ENCODE peak calls at places on chromosomes 16 and 17, in seven cellular contexts. One of them, this sample, is unnamed.

GRCh38 chr16:13453938-13454553 is 465.9 kb upstream of the ERCC4 start:
- DNase-seq in dorsolateral prefrontal cortex: peak; percentile 48
- DNase-seq in skeletal muscle cell: no peak
- DNase-seq in PC-3: peak; percentile 31
- DNase-seq in HAP-1: no peak
- DNase-seq in bronchial epithelial cell: peak; percentile 13
- DNase-seq in CD8-positive, alpha-beta T cell: no peak
- DNase-seq in this sample: peak; percentile 40

GRCh38 chr16:17887963-17888362 is 417.2 kb upstream of the XYLT1 start:
- DNase-seq in dorsolateral prefrontal cortex: no peak
- DNase-seq in skeletal muscle cell: no peak
- DNase-seq in PC-3: no peak
- DNase-seq in HAP-1: no peak
- DNase-seq in bronchial epithelial cell: no peak
- DNase-seq in CD8-positive, alpha-beta T cell: no peak
- DNase-seq in this sample: no peak

GRCh38 chr17:62587554-62587953 is 39.9 kb upstream of the MRC2 start:
- DNase-seq in dorsolateral prefrontal cortex: no peak
- DNase-seq in skeletal muscle cell: no peak
- DNase-seq in PC-3: no peak
- DNase-seq in HAP-1: no peak
- DNase-seq in bronchial epithelial cell: no peak
- DNase-seq in CD8-positive, alpha-beta T cell: no peak
- DNase-seq in this sample: no peak

GRCh38 chr16:64406661-64407267 is 715.1 kb downstream of the CDH11 start:
- DNase-seq in dorsolateral prefrontal cortex: no peak
- DNase-seq in skeletal muscle cell: no peak
- DNase-seq in PC-3: no peak
- DNase-seq in HAP-1: no peak
- DNase-seq in bronchial epithelial cell: no peak
- DNase-seq in CD8-positive, alpha-beta T cell: no peak
- DNase-seq in this sample: no peak

GRCh38 chr17:17304521-17304985 is 1.4 kb downstream of the NT5M start:
- DNase-seq in dorsolateral prefrontal cortex: no peak
- DNase-seq in skeletal muscle cell: no peak
- DNase-seq in PC-3: no peak
- DNase-seq in HAP-1: no peak
- DNase-seq in bronchial epithelial cell: no peak
- DNase-seq in CD8-positive, alpha-beta T cell: no peak
- DNase-seq in this sample: peak; percentile 44

GRCh38 chr16:87470332-87470731 is 22.5 kb downstream of the ZCCHC14 start:
- DNase-seq in dorsolateral prefrontal cortex: no peak
- DNase-seq in skeletal muscle cell: no peak
- DNase-seq in PC-3: no peak
- DNase-seq in HAP-1: no peak
- DNase-seq in bronchial epithelial cell: no peak
- DNase-seq in CD8-positive, alpha-beta T cell: no peak
- DNase-seq in this sample: no peak

GRCh38 chr16:81699596-81699995 is 79.5 kb upstream of the PLCG2 start:
- DNase-seq in dorsolateral prefrontal cortex: no peak
- DNase-seq in skeletal muscle cell: no peak
- DNase-seq in PC-3: no peak
- DNase-seq in HAP-1: no peak
- DNase-seq in bronchial epithelial cell: no peak
- DNase-seq in CD8-positive, alpha-beta T cell: no peak
- DNase-seq in this sample: no peak

GRCh38 chr17:82354804-82355308 is 4.2 kb upstream of the TEX19 start:
- DNase-seq in dorsolateral prefrontal cortex: no peak
- DNase-seq in skeletal muscle cell: no peak
- DNase-seq in PC-3: no peak
- DNase-seq in HAP-1: no peak
- DNase-seq in bronchial epithelial cell: no peak
- DNase-seq in CD8-positive, alpha-beta T cell: no peak
- DNase-seq in this sample: no peak

GRCh38 chr17:69960755-69961154 is 114.3 kb upstream of the KCNJ16 start:
- DNase-seq in dorsolateral prefrontal cortex: peak; percentile 38
- DNase-seq in skeletal muscle cell: no peak
- DNase-seq in PC-3: no peak
- DNase-seq in HAP-1: no peak
- DNase-seq in bronchial epithelial cell: no peak
- DNase-seq in CD8-positive, alpha-beta T cell: no peak
- DNase-seq in this sample: no peak

GRCh38 chr17:17300624-17301568 is 2.3 kb upstream of the NT5M start:
- DNase-seq in dorsolateral prefrontal cortex: no peak
- DNase-seq in skeletal muscle cell: no peak
- DNase-seq in PC-3: no peak
- DNase-seq in HAP-1: peak; percentile 63
- DNase-seq in bronchial epithelial cell: peak; percentile 35
- DNase-seq in CD8-positive, alpha-beta T cell: no peak
- DNase-seq in this sample: no peak

GRCh38 chr17:73007447-73007846 is 85.0 kb downstream of the SLC39A11 start:
- DNase-seq in dorsolateral prefrontal cortex: no peak
- DNase-seq in skeletal muscle cell: no peak
- DNase-seq in PC-3: no peak
- DNase-seq in HAP-1: no peak
- DNase-seq in bronchial epithelial cell: peak; percentile 30
- DNase-seq in CD8-positive, alpha-beta T cell: no peak
- DNase-seq in this sample: no peak

GRCh38 chr16:28532940-28533647 is 5.7 kb downstream of the NUPR1 start:
- DNase-seq in dorsolateral prefrontal cortex: no peak
- DNase-seq in skeletal muscle cell: no peak
- DNase-seq in PC-3: no peak
- DNase-seq in HAP-1: no peak
- DNase-seq in bronchial epithelial cell: no peak
- DNase-seq in CD8-positive, alpha-beta T cell: no peak
- DNase-seq in this sample: no peak

GRCh38 chr16:28537964-28538732 is 626 bp downstream of the NUPR1 start:
- DNase-seq in dorsolateral prefrontal cortex: no peak
- DNase-seq in skeletal muscle cell: no peak
- DNase-seq in PC-3: no peak
- DNase-seq in HAP-1: no peak
- DNase-seq in bronchial epithelial cell: no peak
- DNase-seq in CD8-positive, alpha-beta T cell: no peak
- DNase-seq in this sample: no peak

GRCh38 chr16:28534542-28535373 is 4.0 kb downstream of the NUPR1 start:
- DNase-seq in dorsolateral prefrontal cortex: no peak
- DNase-seq in skeletal muscle cell: peak; percentile 7
- DNase-seq in PC-3: no peak
- DNase-seq in HAP-1: no peak
- DNase-seq in bronchial epithelial cell: no peak
- DNase-seq in CD8-positive, alpha-beta T cell: no peak
- DNase-seq in this sample: no peak

GRCh38 chr16:28538733-28539596 is at the start of gene NUPR1:
- DNase-seq in dorsolateral prefrontal cortex: peak; percentile 45
- DNase-seq in skeletal muscle cell: peak; percentile 88
- DNase-seq in PC-3: peak; percentile 93
- DNase-seq in HAP-1: no peak
- DNase-seq in bronchial epithelial cell: peak; percentile 88
- DNase-seq in CD8-positive, alpha-beta T cell: no peak
- DNase-seq in this sample: no peak

GRCh38 chr16:28537076-28537475 is 1.7 kb downstream of the NUPR1 start:
- DNase-seq in dorsolateral prefrontal cortex: no peak
- DNase-seq in skeletal muscle cell: no peak
- DNase-seq in PC-3: no peak
- DNase-seq in HAP-1: no peak
- DNase-seq in bronchial epithelial cell: peak; percentile 95
- DNase-seq in CD8-positive, alpha-beta T cell: no peak
- DNase-seq in this sample: no peak
- H3K4me3 ChIP-seq in dorsolateral prefrontal cortex: peak overlapping the region; percentile 59
- H3K4me3 ChIP-seq in skeletal muscle cell: peak overlapping the region; percentile 50
- H3K4me3 ChIP-seq in PC-3: no peak overlapping the region
- H3K4me3 ChIP-seq in HAP-1: no peak overlapping the region
- H3K4me3 ChIP-seq in bronchial epithelial cell: peak overlapping the region; percentile 68
- H3K4me3 ChIP-seq in CD8-positive, alpha-beta T cell: no peak overlapping the region
- H3K4me3 ChIP-seq in this sample: no peak overlapping the region

GRCh38 chr16:2483160-2483559 is 8.2 kb downstream of the TBC1D24 start:
- DNase-seq in dorsolateral prefrontal cortex: no peak
- DNase-seq in skeletal muscle cell: no peak
- DNase-seq in PC-3: no peak
- DNase-seq in HAP-1: no peak
- DNase-seq in bronchial epithelial cell: no peak
- DNase-seq in CD8-positive, alpha-beta T cell: no peak
- DNase-seq in this sample: no peak
- H3K4me3 ChIP-seq in dorsolateral prefrontal cortex: peak overlapping the region; percentile 51
- H3K4me3 ChIP-seq in skeletal muscle cell: peak overlapping the region; percentile 7
- H3K4me3 ChIP-seq in PC-3: no peak overlapping the region
- H3K4me3 ChIP-seq in HAP-1: no peak overlapping the region
- H3K4me3 ChIP-seq in bronchial epithelial cell: no peak overlapping the region
- H3K4me3 ChIP-seq in CD8-positive, alpha-beta T cell: no peak overlapping the region
- H3K4me3 ChIP-seq in this sample: no peak overlapping the region

GRCh38 chr17:77843878-77844260 is 114.6 kb upstream of the TNRC6C start:
- DNase-seq in dorsolateral prefrontal cortex: no peak
- DNase-seq in skeletal muscle cell: no peak
- DNase-seq in PC-3: no peak
- DNase-seq in HAP-1: no peak
- DNase-seq in bronchial epithelial cell: peak; percentile 60
- DNase-seq in CD8-positive, alpha-beta T cell: no peak
- DNase-seq in this sample: no peak
- H3K4me3 ChIP-seq in dorsolateral prefrontal cortex: no peak overlapping the region
- H3K4me3 ChIP-seq in skeletal muscle cell: no peak overlapping the region
- H3K4me3 ChIP-seq in PC-3: no peak overlapping the region
- H3K4me3 ChIP-seq in HAP-1: no peak overlapping the region
- H3K4me3 ChIP-seq in bronchial epithelial cell: no peak overlapping the region
- H3K4me3 ChIP-seq in CD8-positive, alpha-beta T cell: peak overlapping the region; percentile 10
- H3K4me3 ChIP-seq in this sample: no peak overlapping the region

GRCh38 chr17:43983196-43983514 is 21.3 kb upstream of the NAGS start:
- DNase-seq in dorsolateral prefrontal cortex: no peak
- DNase-seq in skeletal muscle cell: no peak
- DNase-seq in PC-3: no peak
- DNase-seq in HAP-1: no peak
- DNase-seq in bronchial epithelial cell: no peak
- DNase-seq in CD8-positive, alpha-beta T cell: no peak
- DNase-seq in this sample: no peak

GRCh38 chr17:43986225-43986981 is 18.0 kb upstream of the NAGS start:
- DNase-seq in dorsolateral prefrontal cortex: no peak
- DNase-seq in skeletal muscle cell: no peak
- DNase-seq in PC-3: no peak
- DNase-seq in HAP-1: no peak
- DNase-seq in bronchial epithelial cell: no peak
- DNase-seq in CD8-positive, alpha-beta T cell: no peak
- DNase-seq in this sample: no peak

GRCh38 chr17:43982171-43982570 is 22.3 kb upstream of the NAGS start:
- DNase-seq in dorsolateral prefrontal cortex: no peak
- DNase-seq in skeletal muscle cell: no peak
- DNase-seq in PC-3: no peak
- DNase-seq in HAP-1: no peak
- DNase-seq in bronchial epithelial cell: no peak
- DNase-seq in CD8-positive, alpha-beta T cell: no peak
- DNase-seq in this sample: no peak

GRCh38 chr17:43984521-43984920 is 19.9 kb upstream of the NAGS start:
- DNase-seq in dorsolateral prefrontal cortex: no peak
- DNase-seq in skeletal muscle cell: no peak
- DNase-seq in PC-3: no peak
- DNase-seq in HAP-1: no peak
- DNase-seq in bronchial epithelial cell: no peak
- DNase-seq in CD8-positive, alpha-beta T cell: no peak
- DNase-seq in this sample: no peak

GRCh38 chr17:43983515-43984411 is 20.7 kb upstream of the NAGS start:
- DNase-seq in dorsolateral prefrontal cortex: no peak
- DNase-seq in skeletal muscle cell: no peak
- DNase-seq in PC-3: no peak
- DNase-seq in HAP-1: no peak
- DNase-seq in bronchial epithelial cell: no peak
- DNase-seq in CD8-positive, alpha-beta T cell: no peak
- DNase-seq in this sample: no peak
- H3K4me3 ChIP-seq in dorsolateral prefrontal cortex: peak overlapping the region; percentile 65
- H3K4me3 ChIP-seq in skeletal muscle cell: peak overlapping the region; percentile 55
- H3K4me3 ChIP-seq in PC-3: peak overlapping the region; percentile 40
- H3K4me3 ChIP-seq in HAP-1: peak overlapping the region; percentile 2
- H3K4me3 ChIP-seq in bronchial epithelial cell: peak overlapping the region; percentile 26
- H3K4me3 ChIP-seq in CD8-positive, alpha-beta T cell: peak overlapping the region; percentile 30
- H3K4me3 ChIP-seq in this sample: no peak overlapping the region

GRCh38 chr16:25854141-25854540 is 162.4 kb downstream of the HS3ST4 start:
- DNase-seq in dorsolateral prefrontal cortex: no peak
- DNase-seq in skeletal muscle cell: no peak
- DNase-seq in PC-3: no peak
- DNase-seq in HAP-1: no peak
- DNase-seq in bronchial epithelial cell: no peak
- DNase-seq in CD8-positive, alpha-beta T cell: no peak
- DNase-seq in this sample: no peak
- H3K4me3 ChIP-seq in dorsolateral prefrontal cortex: no peak overlapping the region
- H3K4me3 ChIP-seq in skeletal muscle cell: no peak overlapping the region
- H3K4me3 ChIP-seq in PC-3: no peak overlapping the region
- H3K4me3 ChIP-seq in HAP-1: no peak overlapping the region
- H3K4me3 ChIP-seq in bronchial epithelial cell: no peak overlapping the region
- H3K4me3 ChIP-seq in CD8-positive, alpha-beta T cell: no peak overlapping the region
- H3K4me3 ChIP-seq in this sample: no peak overlapping the region

GRCh38 chr16:78506372-78507193 is 407.1 kb downstream of the WWOX start:
- DNase-seq in dorsolateral prefrontal cortex: no peak
- DNase-seq in skeletal muscle cell: no peak
- DNase-seq in PC-3: no peak
- DNase-seq in HAP-1: no peak
- DNase-seq in bronchial epithelial cell: no peak
- DNase-seq in CD8-positive, alpha-beta T cell: no peak
- DNase-seq in this sample: no peak
- H3K4me3 ChIP-seq in dorsolateral prefrontal cortex: peak overlapping the region; percentile 55
- H3K4me3 ChIP-seq in skeletal muscle cell: no peak overlapping the region
- H3K4me3 ChIP-seq in PC-3: no peak overlapping the region
- H3K4me3 ChIP-seq in HAP-1: no peak overlapping the region
- H3K4me3 ChIP-seq in bronchial epithelial cell: no peak overlapping the region
- H3K4me3 ChIP-seq in CD8-positive, alpha-beta T cell: no peak overlapping the region
- H3K4me3 ChIP-seq in this sample: no peak overlapping the region

GRCh38 chr16:2025878-2026460 is 733 bp upstream of the NHERF2 start:
- DNase-seq in dorsolateral prefrontal cortex: no peak
- DNase-seq in skeletal muscle cell: no peak
- DNase-seq in PC-3: no peak
- DNase-seq in HAP-1: no peak
- DNase-seq in bronchial epithelial cell: no peak
- DNase-seq in CD8-positive, alpha-beta T cell: no peak
- DNase-seq in this sample: no peak

GRCh38 chr16:2025251-2025650 is 1.5 kb upstream of the NHERF2 start:
- DNase-seq in dorsolateral prefrontal cortex: no peak
- DNase-seq in skeletal muscle cell: no peak
- DNase-seq in PC-3: no peak
- DNase-seq in HAP-1: no peak
- DNase-seq in bronchial epithelial cell: no peak
- DNase-seq in CD8-positive, alpha-beta T cell: no peak
- DNase-seq in this sample: no peak

GRCh38 chr16:2022723-2023097 is 3.1 kb downstream of the NPW start:
- DNase-seq in dorsolateral prefrontal cortex: no peak
- DNase-seq in skeletal muscle cell: no peak
- DNase-seq in PC-3: peak; percentile 43
- DNase-seq in HAP-1: peak; percentile 42
- DNase-seq in bronchial epithelial cell: no peak
- DNase-seq in CD8-positive, alpha-beta T cell: no peak
- DNase-seq in this sample: peak; percentile 71

GRCh38 chr16:2023098-2023925 is 3.4 kb upstream of the NHERF2 start:
- DNase-seq in dorsolateral prefrontal cortex: peak; percentile 89
- DNase-seq in skeletal muscle cell: no peak
- DNase-seq in PC-3: peak; percentile 89
- DNase-seq in HAP-1: peak; percentile 74
- DNase-seq in bronchial epithelial cell: peak; percentile 67
- DNase-seq in CD8-positive, alpha-beta T cell: peak; percentile 94
- DNase-seq in this sample: peak; percentile 95

GRCh38 chr16:2024026-2024425 is 2.7 kb upstream of the NHERF2 start:
- DNase-seq in dorsolateral prefrontal cortex: no peak
- DNase-seq in skeletal muscle cell: no peak
- DNase-seq in PC-3: no peak
- DNase-seq in HAP-1: no peak
- DNase-seq in bronchial epithelial cell: no peak
- DNase-seq in CD8-positive, alpha-beta T cell: no peak
- DNase-seq in this sample: no peak
- H3K4me3 ChIP-seq in dorsolateral prefrontal cortex: no peak overlapping the region
- H3K4me3 ChIP-seq in skeletal muscle cell: no peak overlapping the region
- H3K4me3 ChIP-seq in PC-3: no peak overlapping the region
- H3K4me3 ChIP-seq in HAP-1: no peak overlapping the region
- H3K4me3 ChIP-seq in bronchial epithelial cell: no peak overlapping the region
- H3K4me3 ChIP-seq in CD8-positive, alpha-beta T cell: no peak overlapping the region
- H3K4me3 ChIP-seq in this sample: no peak overlapping the region

This sample was measured in DND-41.